ENCODE peak calls at places on chromosomes 12 and 14, in six cellular contexts. P, V, E, S, R and F are unnamed samples.

GRCh38 chr12:104516821-104517220 is 60.1 kb downstream of the CHST11 start:
- DNase-seq in P (no peak), V (no peak), E (no peak), S (no peak), R (no peak), F (no peak)

GRCh38 chr12:106113042-106113441 is 25.7 kb downstream of the NUAK1 start:
- DNase-seq in P (no peak), V (no peak), E (no peak), S (no peak), R (no peak), F (no peak)

GRCh38 chr12:67752226-67752732 is 103.7 kb downstream of the DYRK2 start:
- DNase-seq in P (no peak), V (no peak), E (no peak), S (no peak), R (no peak), F (no peak)

GRCh38 chr14:45199246-45199645 is 53.8 kb downstream of the MIS18BP1 start:
- DNase-seq in P (no peak), V (no peak), E (no peak), S (no peak), R (no peak), F (no peak)

GRCh38 chr12:122350444-122350843 is 72.0 kb downstream of the CLIP1 start:
- DNase-seq in P (peak), V (no peak), E (no peak), S (peak), R (no peak), F (no peak)

GRCh38 chr12:124786065-124786964 is 77.3 kb downstream of the SCARB1 start:
- DNase-seq in P (peak), V (peak), E (peak), S (peak), R (peak), F (no peak)

GRCh38 chr12:57243521-57244305 is 7.3 kb downstream of the STAC3 start:
- DNase-seq in P (peak), V (peak), E (peak), S (peak), R (peak), F (peak)

GRCh38 chr12:104339663-104340062 is 36.1 kb downstream of the EID3 start:
- DNase-seq in P (no peak), V (no peak), E (no peak), S (no peak), R (no peak), F (no peak)

GRCh38 chr14:53890611-53891091 is 66.0 kb downstream of the BMP4 start:
- DNase-seq in P (no peak), V (no peak), E (peak), S (no peak), R (no peak), F (no peak)

GRCh38 chr14:101114726-101115481 is 211.4 kb upstream of the RTL1 start:
- DNase-seq in P (no peak), V (no peak), E (peak), S (peak), R (peak), F (no peak)

GRCh38 chr12:24759155-24759554 is 189.7 kb downstream of the BCAT1 start:
- DNase-seq in P (no peak), V (no peak), E (no peak), S (no peak), R (no peak), F (no peak)

GRCh38 chr12:11684393-11684792 is 34.9 kb downstream of the ETV6 start:
- DNase-seq in P (no peak), V (no peak), E (no peak), S (no peak), R (no peak), F (no peak)

GRCh38 chr14:95059126-95059525 is 98.2 kb downstream of the DICER1 start:
- DNase-seq in P (no peak), V (no peak), E (no peak), S (no peak), R (peak), F (no peak)

GRCh38 chr12:123944696-123945095 is 27.9 kb downstream of the CCDC92 start:
- DNase-seq in P (no peak), V (no peak), E (peak), S (no peak), R (no peak), F (no peak)

GRCh38 chr12:80352476-80352875 is 91.6 kb upstream of the PTPRQ start:
- DNase-seq in P (no peak), V (no peak), E (no peak), S (no peak), R (no peak), F (no peak)

GRCh38 chr14:95472819-95473251 is 43.6 kb downstream of the SYNE3 start:
- DNase-seq in P (no peak), V (no peak), E (no peak), S (no peak), R (no peak), F (no peak)

GRCh38 chr12:6383572-6384498 is at the start of gene LTBR:
- DNase-seq in P (peak), V (peak), E (peak), S (peak), R (peak), F (no peak)

GRCh38 chr12:56518570-56518969 is 3.0 kb upstream of the RBMS2 start:
- DNase-seq in P (no peak), V (no peak), E (no peak), S (no peak), R (no peak), F (no peak)

GRCh38 chr12:5254703-5255102 is 177.2 kb upstream of the NTF3 start:
- DNase-seq in P (no peak), V (no peak), E (no peak), S (no peak), R (no peak), F (no peak)

DNA sequence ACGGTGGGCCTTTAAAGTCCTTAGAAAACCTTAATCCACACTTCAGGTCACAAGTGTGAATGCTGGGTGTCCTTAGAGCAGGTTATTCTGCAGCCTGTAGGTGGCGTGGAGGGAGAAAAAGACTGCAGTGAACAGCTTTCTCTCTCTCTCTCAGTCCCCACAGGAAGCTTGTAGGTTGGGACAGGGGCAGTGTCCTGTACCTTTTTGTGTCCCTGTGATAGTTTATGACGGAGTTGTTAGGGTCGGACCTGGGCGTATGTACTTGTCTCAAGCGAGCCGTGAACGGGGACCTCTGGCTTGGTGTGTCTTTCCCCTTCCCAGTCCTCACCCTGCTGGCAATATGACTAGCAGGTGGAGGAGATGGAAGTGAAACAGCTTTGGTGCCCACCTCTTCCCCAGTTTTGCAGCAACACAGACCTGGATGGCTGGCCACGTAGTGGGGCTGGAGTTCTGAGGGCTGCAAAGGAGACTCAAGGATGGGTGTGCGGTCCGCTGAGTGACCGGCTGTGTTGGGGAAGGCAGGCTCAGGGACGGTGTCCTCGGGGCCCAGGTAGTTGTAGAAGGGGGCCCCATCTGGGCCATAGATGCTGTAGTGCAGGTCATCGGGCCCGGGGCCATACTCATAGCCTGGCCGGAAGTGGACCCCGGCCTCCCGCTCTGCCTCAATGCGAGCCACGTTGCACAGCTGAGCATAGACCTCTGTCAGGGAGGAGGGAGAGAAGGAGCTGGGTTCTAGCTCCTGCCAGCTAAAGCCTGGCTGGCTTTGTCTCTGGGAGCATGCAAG is 8.9 kb downstream of the ISCA2 start:
- DNase-seq in P (no peak), V (no peak), E (peak), S (no peak), R (no peak), F (no peak)
- TF ChIP-seq CTCF in P (peak), V (peak), E (peak), S (no peak), R (peak), F (no peak)

GRCh38 chr12:116524964-116525379 is 34.2 kb upstream of the MAP1LC3B2 start:
- DNase-seq in P (no peak), V (no peak), E (peak), S (no peak), R (no peak), F (no peak)
- TF ChIP-seq CTCF in P (no peak), V (no peak), E (peak), S (no peak), R (no peak), F (no peak)

GRCh38 chr12:117473856-117474255 is 112.4 kb upstream of the NOS1 start:
- DNase-seq in P (no peak), V (no peak), E (no peak), S (no peak), R (no peak), F (no peak)

GRCh38 chr12:117472983-117473382 is 111.6 kb upstream of the NOS1 start:
- DNase-seq in P (no peak), V (no peak), E (peak), S (no peak), R (no peak), F (no peak)

GRCh38 chr12:117468016-117468415 is 106.6 kb upstream of the NOS1 start:
- DNase-seq in P (no peak), V (no peak), E (no peak), S (no peak), R (no peak), F (no peak)

GRCh38 chr12:117469883-117470483 is 108.6 kb upstream of the NOS1 start:
- DNase-seq in P (no peak), V (no peak), E (no peak), S (no peak), R (no peak), F (no peak)

GRCh38 chr12:117470804-117471203 is 109.4 kb upstream of the NOS1 start:
- DNase-seq in P (no peak), V (no peak), E (peak), S (no peak), R (no peak), F (no peak)
- TF ChIP-seq CTCF in P (no peak), V (peak), E (peak), S (peak), R (no peak), F (no peak)

GRCh38 chr14:52040598-52040997 is 28.3 kb downstream of the NID2 start:
- DNase-seq in P (no peak), V (no peak), E (no peak), S (no peak), R (no peak), F (no peak)
- TF ChIP-seq CTCF in P (no peak), V (no peak), E (no peak), S (no peak), R (no peak), F (no peak)

GRCh38 chr12:130141901-130142683 is 20.2 kb upstream of the FZD10 start:
- DNase-seq in P (no peak), V (no peak), E (peak), S (no peak), R (no peak), F (no peak)

GRCh38 chr12:130145731-130146130 is 16.5 kb upstream of the FZD10 start:
- DNase-seq in P (no peak), V (peak), E (no peak), S (no peak), R (no peak), F (no peak)

GRCh38 chr12:130142736-130143135 is 19.5 kb upstream of the FZD10 start:
- DNase-seq in P (no peak), V (peak), E (peak), S (no peak), R (no peak), F (no peak)

GRCh38 chr12:130143136-130143535 is 19.1 kb upstream of the FZD10 start:
- DNase-seq in P (no peak), V (peak), E (no peak), S (no peak), R (no peak), F (no peak)

DNA sequence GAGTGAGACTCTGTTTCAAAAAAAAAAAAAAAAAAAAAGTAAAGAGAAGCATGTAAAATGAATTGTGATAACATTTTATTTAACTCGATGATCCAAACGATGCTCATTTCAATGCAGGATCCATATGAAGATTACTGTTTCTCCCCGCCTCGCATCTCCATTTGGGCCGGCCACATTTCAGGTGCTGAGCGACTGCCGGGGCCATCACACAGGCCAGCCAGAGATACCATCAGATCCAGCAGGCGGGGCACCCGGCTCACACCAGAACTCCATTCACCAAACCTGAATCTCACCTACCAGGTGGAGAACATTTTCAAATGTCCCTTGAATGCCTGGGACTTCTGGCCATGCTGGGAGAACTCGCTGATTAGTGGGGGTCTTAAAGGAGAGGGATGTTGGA is 18.0 kb upstream of the FZD10 start:
- DNase-seq in P (no peak), V (peak), E (no peak), S (no peak), R (no peak), F (no peak)
- TF ChIP-seq CTCF in P (no peak), V (no peak), E (no peak), S (no peak), R (no peak), F (no peak)

GRCh38 chr14:26175659-26176058 is 422.2 kb downstream of the NOVA1 start:
- DNase-seq in P (no peak), V (no peak), E (no peak), S (no peak), R (no peak), F (no peak)

GRCh38 chr14:26174395-26174794 is 423.4 kb downstream of the NOVA1 start:
- DNase-seq in P (no peak), V (no peak), E (no peak), S (no peak), R (no peak), F (no peak)

GRCh38 chr14:26173581-26173980 is 424.3 kb downstream of the NOVA1 start:
- DNase-seq in P (no peak), V (no peak), E (no peak), S (no peak), R (no peak), F (no peak)

GRCh38 chr14:26170885-26171284 is 426.9 kb downstream of the NOVA1 start:
- DNase-seq in P (no peak), V (no peak), E (no peak), S (no peak), R (no peak), F (no peak)
- TF ChIP-seq CTCF in P (no peak), V (no peak), E (no peak), S (no peak), R (no peak), F (no peak)

DNA sequence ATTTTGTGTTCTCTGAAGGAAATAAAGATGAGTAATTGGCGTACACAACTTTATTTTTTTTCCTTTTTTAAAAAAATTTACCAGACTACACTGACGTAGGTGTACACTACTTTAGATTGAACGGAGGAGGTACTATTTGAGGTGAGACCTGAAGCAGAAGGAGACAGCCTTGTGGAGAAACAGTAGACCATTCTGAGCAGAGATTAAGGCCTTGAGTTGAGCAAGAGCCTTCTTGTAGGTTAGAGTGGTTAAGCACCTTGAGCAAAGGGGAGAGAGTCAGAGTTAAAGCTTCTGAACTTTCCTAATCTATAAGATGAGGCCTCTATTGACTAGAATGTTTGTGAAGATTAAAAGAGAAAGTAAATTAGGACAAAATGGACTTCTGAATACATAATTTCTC is 2.5 kb downstream of the LEMD3 start:
- DNase-seq in P (no peak), V (no peak), E (no peak), S (no peak), R (no peak), F (no peak)
- TF ChIP-seq CTCF in P (no peak), V (no peak), E (peak), S (no peak), R (no peak), F (no peak)

GRCh38 chr14:104934380-104934733 is 9.7 kb downstream of the PLD4 start:
- DNase-seq in P (no peak), V (no peak), E (peak), S (no peak), R (no peak), F (no peak)

GRCh38 chr14:104935955-104936354 is 11.3 kb downstream of the PLD4 start:
- DNase-seq in P (no peak), V (no peak), E (peak), S (no peak), R (no peak), F (no peak)

GRCh38 chr14:104933721-104934379 is 9.2 kb downstream of the PLD4 start:
- DNase-seq in P (peak), V (peak), E (peak), S (no peak), R (peak), F (peak)

GRCh38 chr14:104936361-104937155 is 11.9 kb downstream of the PLD4 start:
- DNase-seq in P (peak), V (no peak), E (peak), S (no peak), R (peak), F (no peak)

GRCh38 chr14:104935026-104935650 is 10.5 kb downstream of the PLD4 start:
- DNase-seq in P (peak), V (no peak), E (no peak), S (peak), R (no peak), F (no peak)
- TF ChIP-seq CTCF in P (no peak), V (no peak), E (no peak), S (no peak), R (no peak), F (no peak)